ENCODE peak calls at places on chromosomes 16 and 17, in five cellular contexts. S is ureter, P is fibroblast of the conjunctiva, K is left kidney, V is thoracic aorta. E is an unnamed sample.

GRCh38 chr16:86371083-86371803 is 139.1 kb upstream of the FOXF1 start:
- DNase-seq in S (no peak), P (no peak), K (no peak), V (no peak), E (no peak)

GRCh38 chr17:72927146-72927545 is 165.3 kb downstream of the SLC39A11 start:
- DNase-seq in S (no peak), P (no peak), K (peak), V (no peak), E (no peak)

GRCh38 chr17:40535924-40536717 is 29.2 kb downstream of the CCR7 start:
- DNase-seq in S (no peak), P (no peak), K (no peak), V (no peak), E (no peak)

GRCh38 chr17:47229535-47230443 is 20.6 kb downstream of the MYL4 start:
- DNase-seq in S (peak), P (peak), K (peak), V (peak), E (peak)

GRCh38 chr17:17506893-17507464 is 10.8 kb upstream of the RASD1 start:
- DNase-seq in S (no peak), P (no peak), K (no peak), V (no peak), E (no peak)

GRCh38 chr17:50805486-50805885 is 29.9 kb upstream of the WFIKKN2 start:
- DNase-seq in S (no peak), P (no peak), K (no peak), V (no peak), E (no peak)

GRCh38 chr17:78788451-78788850 is 6.4 kb upstream of the CYTH1 start:
- DNase-seq in S (no peak), P (no peak), K (no peak), V (no peak), E (no peak)

GRCh38 chr16:86772671-86773338 is 194.5 kb downstream of the FOXL1 start:
- DNase-seq in S (no peak), P (no peak), K (peak), V (no peak), E (peak)

GRCh38 chr17:9322298-9322697 is 253.3 kb downstream of the STX8 start:
- DNase-seq in S (no peak), P (no peak), K (peak), V (no peak), E (no peak)

GRCh38 chr17:81558941-81559806 is 7.0 kb upstream of the FAAP100 start:
- DNase-seq in S (no peak), P (no peak), K (peak), V (no peak), E (no peak)

GRCh38 chr16:396605-397004 is 394 bp upstream of the NME4 start:
- DNase-seq in S (no peak), P (no peak), K (peak), V (no peak), E (peak)

GRCh38 chr16:46883353-46883689 is 841 bp upstream of the GPT2 start:
- DNase-seq in S (no peak), P (no peak), K (no peak), V (no peak), E (peak)

GRCh38 chr16:85311741-85312140 is 199.5 kb upstream of the CIBAR2 start:
- DNase-seq in S (no peak), P (no peak), K (no peak), V (no peak), E (no peak)

GRCh38 chr17:77285594-77286390 is 145.0 kb downstream of the SEC14L1 start:
- DNase-seq in S (peak), P (no peak), K (peak), V (peak), E (no peak)

GRCh38 chr16:85400305-85401205 is 212.6 kb upstream of the GSE1 start:
- DNase-seq in S (peak), P (no peak), K (no peak), V (no peak), E (no peak)

GRCh38 chr16:62831235-62831634 is 795.0 kb upstream of the CDH8 start:
- DNase-seq in S (no peak), P (no peak), K (no peak), V (no peak), E (no peak)

GRCh38 chr16:11085025-11085485 is 140.7 kb downstream of the CLEC16A start:
- DNase-seq in S (no peak), P (no peak), K (peak), V (no peak), E (no peak)

GRCh38 chr17:29569245-29569950 is 897 bp downstream of the TP53I13 start:
- DNase-seq in S (no peak), P (no peak), K (no peak), V (no peak), E (no peak)

GRCh38 chr17:55769625-55770000 is 18.8 kb downstream of the PCTP start:
- DNase-seq in S (no peak), P (peak), K (peak), V (no peak), E (no peak)

GRCh38 chr17:52995127-52995526 is 827.6 kb upstream of the KIF2B start:
- DNase-seq in S (no peak), P (no peak), K (no peak), V (no peak), E (no peak)

GRCh38 chr17:17140590-17140980 is 65.5 kb downstream of the PLD6 start:
- DNase-seq in S (no peak), P (no peak), K (no peak), V (no peak), E (no peak)

GRCh38 chr17:921161-921560 is 58.4 kb downstream of the NXN start:
- DNase-seq in S (no peak), P (no peak), K (no peak), V (no peak), E (no peak)

E was measured in foreskin melanocyte.